ENCODE peak calls at places on chromosomes 6 and 20, in six cellular contexts. One of them, this sample, is unnamed.

GRCh38 chr20:50783903-50784302 is 11.0 kb upstream of the BCAS4 start:
- DNase-seq in fibroblast of villous mesenchyme: no peak
- DNase-seq in germinal center: no peak
- DNase-seq in AG09319: no peak
- DNase-seq in uterus: no peak
- DNase-seq in dorsolateral prefrontal cortex: no peak
- DNase-seq in this sample: no peak

GRCh38 chr6:35485402-35485877 is 11.4 kb downstream of the TEAD3 start:
- DNase-seq in dorsolateral prefrontal cortex: no peak
- DNase-seq in fibroblast of villous mesenchyme: peak; percentile 64
- DNase-seq in AG09319: no peak
- DNase-seq in germinal center: no peak
- DNase-seq in uterus: peak; percentile 74
- DNase-seq in this sample: no peak

GRCh38 chr6:10529231-10529801 is 8.2 kb downstream of the GCNT2 start:
- DNase-seq in AG09319: no peak
- DNase-seq in uterus: no peak
- DNase-seq in dorsolateral prefrontal cortex: no peak
- DNase-seq in germinal center: no peak
- DNase-seq in fibroblast of villous mesenchyme: no peak
- DNase-seq in this sample: no peak

GRCh38 chr6:21064716-21065340 is 528.7 kb upstream of the SOX4 start:
- DNase-seq in germinal center: no peak
- DNase-seq in dorsolateral prefrontal cortex: no peak
- DNase-seq in uterus: no peak
- DNase-seq in fibroblast of villous mesenchyme: peak; percentile 42
- DNase-seq in AG09319: no peak
- DNase-seq in this sample: no peak

GRCh38 chr20:48826883-48827771 is 672 bp downstream of the PREX1 start:
- DNase-seq in fibroblast of villous mesenchyme: peak; percentile 38
- DNase-seq in AG09319: no peak
- DNase-seq in dorsolateral prefrontal cortex: peak; percentile 35
- DNase-seq in uterus: no peak
- DNase-seq in germinal center: no peak
- DNase-seq in this sample: no peak

GRCh38 chr6:75526502-75527127 is 33.0 kb upstream of the FILIP1 start:
- DNase-seq in AG09319: peak; percentile 45
- DNase-seq in germinal center: peak; percentile 11
- DNase-seq in uterus: peak; percentile 45
- DNase-seq in dorsolateral prefrontal cortex: peak; percentile 14
- DNase-seq in fibroblast of villous mesenchyme: peak; percentile 82
- DNase-seq in this sample: no peak

GRCh38 chr6:22413681-22414305 is 117.0 kb upstream of the PRL start:
- DNase-seq in AG09319: peak; percentile 56
- DNase-seq in germinal center: no peak
- DNase-seq in dorsolateral prefrontal cortex: no peak
- DNase-seq in uterus: no peak
- DNase-seq in fibroblast of villous mesenchyme: peak; percentile 19
- DNase-seq in this sample: no peak

GRCh38 chr20:43955244-43956191 is 40.9 kb downstream of the TOX2 start:
- DNase-seq in AG09319: peak; percentile 87
- DNase-seq in germinal center: peak; percentile 26
- DNase-seq in dorsolateral prefrontal cortex: no peak
- DNase-seq in fibroblast of villous mesenchyme: peak; percentile 80
- DNase-seq in uterus: no peak
- DNase-seq in this sample: no peak

GRCh38 chr20:34920055-34920454 is 35.6 kb downstream of the GSS start:
- DNase-seq in germinal center: no peak
- DNase-seq in uterus: no peak
- DNase-seq in fibroblast of villous mesenchyme: no peak
- DNase-seq in dorsolateral prefrontal cortex: no peak
- DNase-seq in AG09319: no peak
- DNase-seq in this sample: no peak